ENCODE peak calls at places on chromosomes 6 and 20, in six cellular contexts. X is adrenal gland; U is CD8-positive, alpha-beta memory T cell; O is CD8-positive, alpha-beta T cell; F is heart left ventricle; P is brain microvascular endothelial cell. G is an unnamed sample.
A peak's percentile ranks its signal among the peaks of the same experiment; 100 is the strongest.

GRCh38 chr20:58808296-58809046 is 42.2 kb downstream of the GNAS-AS1 start:
- DNase-seq in X (no peak), U (no peak), O (no peak), F (no peak), P (no peak), G (no peak)

GRCh38 chr6:119647309-119647708 is 297.7 kb upstream of the MAN1A1 start:
- DNase-seq in X (no peak), U (no peak), O (no peak), F (no peak), P (no peak), G (no peak)

GRCh38 chr20:51696304-51697118 is 71.7 kb downstream of the ATP9A start:
- DNase-seq in X (no peak), U (no peak), O (no peak), F (no peak), P (no peak), G (no peak)

GRCh38 chr6:157982297-157982579 is 575 bp downstream of the SYNJ2 start:
- DNase-seq in X (peak; percentile 45), U (no peak), O (no peak), F (no peak), P (no peak), G (no peak)

GRCh38 chr20:38866265-38867061 is 59.8 kb upstream of the FAM83D start:
- DNase-seq in X (no peak), U (no peak), O (no peak), F (no peak), P (no peak), G (no peak)

GRCh38 chr6:163036251-163036650 is 308.5 kb downstream of the PACRG start:
- DNase-seq in X (no peak), U (no peak), O (no peak), F (no peak), P (no peak), G (no peak)

GRCh38 chr6:24910850-24911712 is 24.7 kb downstream of the RIPOR2 start:
- DNase-seq in X (peak; percentile 46), U (peak; percentile 38), O (no peak), F (peak; percentile 74), P (no peak), G (no peak)

GRCh38 chr20:732727-733126 is 35.6 kb downstream of the SLC52A3 start:
- DNase-seq in X (no peak), U (no peak), O (no peak), F (no peak), P (no peak), G (no peak)

GRCh38 chr6:33199687-33200233 is 705 bp downstream of the RXRB start:
- DNase-seq in X (peak; percentile 86), U (no peak), O (no peak), F (peak; percentile 78), P (peak; percentile 31), G (no peak)

GRCh38 chr6:31691564-31692108 is 10.8 kb upstream of the LY6G5C start:
- DNase-seq in X (no peak), U (no peak), O (no peak), F (no peak), P (no peak), G (no peak)

GRCh38 chr20:36611625-36612024 is 6.0 kb downstream of the RAB5IF start:
- DNase-seq in X (no peak), U (no peak), O (no peak), F (no peak), P (no peak), G (no peak)

GRCh38 chr6:108676555-108676954 is 115.8 kb downstream of the FOXO3 start:
- DNase-seq in X (no peak), U (no peak), O (no peak), F (no peak), P (no peak), G (no peak)

GRCh38 chr20:42218566-42218965 is 600.4 kb upstream of the CHD6 start:
- DNase-seq in X (no peak), U (no peak), O (no peak), F (no peak), P (no peak), G (no peak)

GRCh38 chr6:43181942-43182860 is at the start of gene CUL9:
- DNase-seq in X (peak; percentile 89), U (peak; percentile 78), O (peak; percentile 48), F (peak; percentile 89), P (peak; percentile 17), G (peak; percentile 82)

GRCh38 chr6:74598473-74599393 is 607.1 kb downstream of the COL12A1 start:
- DNase-seq in X (no peak), U (no peak), O (no peak), F (no peak), P (no peak), G (no peak)
- H3K27ac ChIP-seq in X (no peak overlapping the region), U (no peak overlapping the region), O (no peak overlapping the region), F (no peak overlapping the region), P (no peak overlapping the region), G (no peak overlapping the region)

DNA sequence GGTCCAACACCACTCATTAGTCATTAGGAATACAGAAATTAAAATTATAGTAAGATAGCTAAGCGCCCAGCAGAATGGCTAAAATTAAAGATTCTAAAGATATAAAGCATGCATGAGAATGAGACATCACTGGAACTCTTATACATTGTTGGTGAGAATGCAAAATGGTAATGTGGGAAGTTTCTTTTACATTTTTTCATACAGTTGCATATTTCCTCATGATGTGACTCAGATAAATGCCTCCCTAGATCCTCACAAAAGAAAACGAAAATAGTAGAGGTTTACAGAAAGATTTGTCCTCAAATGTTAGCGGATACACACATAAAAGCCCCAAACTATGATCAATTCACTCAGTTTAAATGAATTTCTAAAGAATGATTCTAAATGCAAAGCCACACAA is 633.7 kb upstream of the GJE1 start:
- DNase-seq in X (no peak), U (no peak), O (no peak), F (no peak), P (no peak), G (no peak)
- H3K27ac ChIP-seq in X (no peak overlapping the region), U (no peak overlapping the region), O (no peak overlapping the region), F (no peak overlapping the region), P (no peak overlapping the region), G (no peak overlapping the region)

GRCh38 chr20:53586640-53587039 is 7.0 kb downstream of the ZNF217 start:
- DNase-seq in X (no peak), U (no peak), O (no peak), F (no peak), P (no peak), G (no peak)
- H3K27ac ChIP-seq in X (no peak overlapping the region), U (peak overlapping the region; percentile 25), O (peak overlapping the region; percentile 12), F (peak overlapping the region; percentile 50), P (no peak overlapping the region), G (no peak overlapping the region)

GRCh38 chr6:143535189-143535614 is 23.7 kb upstream of the FUCA2 start:
- DNase-seq in X (no peak), U (no peak), O (no peak), F (no peak), P (no peak), G (no peak)
- H3K27ac ChIP-seq in X (no peak overlapping the region), U (no peak overlapping the region), O (no peak overlapping the region), F (no peak overlapping the region), P (no peak overlapping the region), G (no peak overlapping the region)

GRCh38 chr6:106536863-106537262 is 92.4 kb downstream of the RTN4IP1 start:
- DNase-seq in X (no peak), U (no peak), O (no peak), F (no peak), P (no peak), G (no peak)
- H3K27ac ChIP-seq in X (no peak overlapping the region), U (no peak overlapping the region), O (no peak overlapping the region), F (no peak overlapping the region), P (no peak overlapping the region), G (no peak overlapping the region)